ENCODE peak calls at places on chromosomes 2 and 18, in four cellular contexts. One of them, this sample, is unnamed.

GRCh38 chr2:1707771-1708351 is 36.5 kb downstream of the PXDN start:
- DNase-seq in fibroblast of lung: peak; percentile 90
- DNase-seq in psoas muscle: peak; percentile 78
- DNase-seq in testis: peak; percentile 72
- DNase-seq in this sample: peak; percentile 85

GRCh38 chr2:68434981-68435380 is 32.1 kb downstream of the FBXO48 start:
- DNase-seq in fibroblast of lung: no peak
- DNase-seq in psoas muscle: no peak
- DNase-seq in testis: no peak
- DNase-seq in this sample: no peak

GRCh38 chr2:234444888-234445287 is 52.0 kb downstream of the ARL4C start:
- DNase-seq in fibroblast of lung: peak; percentile 94
- DNase-seq in psoas muscle: no peak
- DNase-seq in testis: no peak
- DNase-seq in this sample: peak; percentile 24

GRCh38 chr2:25872134-25872533 is 6.2 kb downstream of the ASXL2 start:
- DNase-seq in fibroblast of lung: no peak
- DNase-seq in psoas muscle: no peak
- DNase-seq in testis: no peak
- DNase-seq in this sample: no peak

GRCh38 chr2:123762221-123762620 is 262.9 kb upstream of the CNTNAP5 start:
- DNase-seq in fibroblast of lung: no peak
- DNase-seq in psoas muscle: no peak
- DNase-seq in testis: no peak
- DNase-seq in this sample: no peak

GRCh38 chr2:72538486-72538885 is 287.3 kb downstream of the EXOC6B start:
- DNase-seq in fibroblast of lung: no peak
- DNase-seq in psoas muscle: no peak
- DNase-seq in testis: no peak
- DNase-seq in this sample: no peak

GRCh38 chr2:208722737-208723136 is 316.1 kb downstream of the PTH2R start:
- DNase-seq in fibroblast of lung: no peak
- DNase-seq in psoas muscle: no peak
- DNase-seq in testis: no peak
- DNase-seq in this sample: no peak

GRCh38 chr2:153667475-153667874 is 188.9 kb upstream of the RPRM start:
- DNase-seq in fibroblast of lung: no peak
- DNase-seq in psoas muscle: no peak
- DNase-seq in testis: no peak
- DNase-seq in this sample: no peak

GRCh38 chr2:74471332-74472065 is 981 bp downstream of the MRPL53 start:
- DNase-seq in fibroblast of lung: no peak
- DNase-seq in psoas muscle: no peak
- DNase-seq in testis: no peak
- DNase-seq in this sample: no peak

GRCh38 chr2:27008678-27009077 is 24.1 kb upstream of the TMEM214 start:
- DNase-seq in fibroblast of lung: no peak
- DNase-seq in psoas muscle: no peak
- DNase-seq in testis: no peak
- DNase-seq in this sample: no peak

GRCh38 chr2:215878476-215879063 is 134.8 kb downstream of the MREG start:
- DNase-seq in fibroblast of lung: peak; percentile 45
- DNase-seq in psoas muscle: no peak
- DNase-seq in testis: no peak
- DNase-seq in this sample: no peak

DNA sequence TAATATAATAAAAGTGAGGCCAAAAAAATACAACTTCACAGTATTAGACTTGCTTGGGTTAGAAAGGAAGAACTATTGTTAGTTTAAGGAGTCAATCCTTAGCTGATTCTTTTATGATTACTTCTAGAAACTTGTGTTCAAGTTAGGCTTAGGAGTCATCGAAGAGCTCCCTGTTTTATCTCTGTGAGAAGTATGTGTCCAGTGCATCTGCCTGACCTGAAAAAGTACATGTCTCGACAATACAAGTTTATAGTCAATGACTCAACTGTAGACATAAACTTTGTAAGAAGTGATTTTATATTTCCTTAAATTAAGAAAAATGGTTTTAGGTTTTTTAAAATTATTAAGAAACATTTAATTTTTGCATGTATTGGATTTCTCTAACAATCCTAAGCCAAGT is 571.2 kb downstream of the ZEB2 start:
- DNase-seq in fibroblast of lung: no peak
- DNase-seq in psoas muscle: no peak
- DNase-seq in testis: no peak
- DNase-seq in this sample: no peak
- TF ChIP-seq CTCF in fibroblast of lung: no peak
- TF ChIP-seq CTCF in psoas muscle: no peak
- TF ChIP-seq CTCF in testis: no peak
- TF ChIP-seq CTCF in this sample: no peak

GRCh38 chr2:96148410-96149217 is 3.4 kb upstream of the DUSP2 start:
- DNase-seq in fibroblast of lung: peak; percentile 90
- DNase-seq in psoas muscle: peak; percentile 78
- DNase-seq in testis: peak; percentile 76
- DNase-seq in this sample: peak; percentile 40
- H3K4me1 ChIP-seq in fibroblast of lung: peaks cover 4% of the 10 kb centered on the region
- H3K4me1 ChIP-seq in psoas muscle: peaks cover 11% of the 10 kb centered on the region
- H3K4me1 ChIP-seq in testis: peaks cover 33% of the 10 kb centered on the region
- H3K4me1 ChIP-seq in this sample: peaks cover 46% of the 10 kb centered on the region

DNA sequence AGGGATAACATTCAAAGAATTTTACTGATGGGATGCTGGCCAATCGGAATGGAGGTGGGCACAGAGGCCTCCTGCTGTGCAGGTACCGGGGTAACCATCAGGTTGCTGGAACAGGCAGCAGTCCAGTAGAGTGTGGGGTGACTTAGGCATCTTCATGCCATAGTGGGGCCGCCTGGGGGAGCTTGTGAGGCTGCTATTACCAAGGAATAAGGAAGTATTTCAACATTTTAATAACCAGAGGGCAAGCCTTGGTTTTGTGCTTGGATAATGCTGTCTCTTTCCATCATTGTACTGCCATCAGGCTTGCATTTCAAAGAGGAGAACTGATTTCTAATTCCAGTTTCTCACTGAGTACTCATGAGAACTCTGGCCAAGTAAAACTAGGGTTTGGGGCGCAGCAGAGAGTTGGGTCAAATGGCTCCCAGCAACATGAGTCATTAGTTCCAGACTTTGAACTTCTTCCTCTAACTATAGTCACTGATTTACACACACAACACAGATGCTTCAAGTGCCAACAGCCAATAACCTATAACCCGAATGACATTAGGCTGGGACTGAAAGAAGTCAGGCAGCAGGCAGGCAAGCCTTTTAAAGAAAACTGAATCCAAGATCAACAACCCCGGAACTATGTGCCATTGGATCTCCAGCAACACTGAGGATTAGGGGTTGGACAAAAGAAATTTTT is 56.1 kb upstream of the FHL2 start:
- DNase-seq in fibroblast of lung: peak; percentile 87
- DNase-seq in psoas muscle: no peak
- DNase-seq in testis: peak; percentile 50
- DNase-seq in this sample: no peak
- TF ChIP-seq CTCF in fibroblast of lung: peak; percentile 33
- TF ChIP-seq CTCF in psoas muscle: no peak
- TF ChIP-seq CTCF in testis: peak; percentile 13
- TF ChIP-seq CTCF in this sample: peak; percentile 26

GRCh38 chr2:171327043-171327496 is 106.7 kb downstream of the METTL8 start:
- DNase-seq in fibroblast of lung: peak; percentile 46
- DNase-seq in psoas muscle: no peak
- DNase-seq in testis: no peak
- DNase-seq in this sample: no peak

GRCh38 chr2:171320731-171321130 is 113.1 kb downstream of the METTL8 start:
- DNase-seq in fibroblast of lung: no peak
- DNase-seq in psoas muscle: no peak
- DNase-seq in testis: no peak
- DNase-seq in this sample: no peak

GRCh38 chr2:171320208-171320621 is 113.6 kb downstream of the METTL8 start:
- DNase-seq in fibroblast of lung: no peak
- DNase-seq in psoas muscle: no peak
- DNase-seq in testis: no peak
- DNase-seq in this sample: no peak

GRCh38 chr2:171325886-171326585 is 107.8 kb downstream of the METTL8 start:
- DNase-seq in fibroblast of lung: no peak
- DNase-seq in psoas muscle: no peak
- DNase-seq in testis: no peak
- DNase-seq in this sample: no peak

GRCh38 chr2:171323971-171324528 is 109.7 kb downstream of the METTL8 start:
- DNase-seq in fibroblast of lung: no peak
- DNase-seq in psoas muscle: no peak
- DNase-seq in testis: no peak
- DNase-seq in this sample: no peak
- H3K4me1 ChIP-seq in fibroblast of lung: no peaks in the 10 kb centered on the region
- H3K4me1 ChIP-seq in psoas muscle: no peaks in the 10 kb centered on the region
- H3K4me1 ChIP-seq in testis: peaks cover 2% of the 10 kb centered on the region
- H3K4me1 ChIP-seq in this sample: peaks cover 5% of the 10 kb centered on the region

DNA sequence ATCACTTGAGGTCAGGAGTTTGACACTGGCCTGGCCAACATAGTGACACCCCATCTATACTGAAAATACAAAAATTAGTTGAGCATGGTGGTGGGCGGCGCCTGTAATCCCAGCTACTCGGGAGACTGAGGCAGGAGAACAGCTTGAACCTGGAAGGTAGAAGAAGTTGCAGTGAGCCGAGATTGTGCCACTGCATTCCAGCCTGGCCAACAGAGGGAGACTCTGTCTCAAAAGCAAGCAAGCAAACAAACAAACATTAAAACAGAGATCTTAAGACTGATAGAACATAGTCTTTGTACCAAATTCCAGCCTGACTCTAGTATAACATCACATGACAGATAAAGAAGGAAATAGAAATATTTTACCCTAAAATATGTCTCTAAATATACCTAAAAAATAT is 168.1 kb downstream of the PTPRM start:
- DNase-seq in fibroblast of lung: no peak
- DNase-seq in psoas muscle: no peak
- DNase-seq in testis: no peak
- DNase-seq in this sample: no peak
- TF ChIP-seq CTCF in fibroblast of lung: no peak
- TF ChIP-seq CTCF in psoas muscle: peak; percentile 45
- TF ChIP-seq CTCF in testis: no peak
- TF ChIP-seq CTCF in this sample: peak; percentile 59

GRCh38 chr2:226118471-226119429 is 680.9 kb downstream of the IRS1 start:
- DNase-seq in fibroblast of lung: peak; percentile 99
- DNase-seq in psoas muscle: peak; percentile 32
- DNase-seq in testis: peak; percentile 19
- DNase-seq in this sample: no peak

GRCh38 chr2:226115102-226115831 is 684.4 kb downstream of the IRS1 start:
- DNase-seq in fibroblast of lung: peak; percentile 97
- DNase-seq in psoas muscle: no peak
- DNase-seq in testis: no peak
- DNase-seq in this sample: no peak

GRCh38 chr2:226116346-226116745 is 683.3 kb downstream of the IRS1 start:
- DNase-seq in fibroblast of lung: no peak
- DNase-seq in psoas muscle: no peak
- DNase-seq in testis: no peak
- DNase-seq in this sample: no peak

GRCh38 chr2:226115832-226116200 is 683.8 kb downstream of the IRS1 start:
- DNase-seq in fibroblast of lung: no peak
- DNase-seq in psoas muscle: no peak
- DNase-seq in testis: no peak
- DNase-seq in this sample: no peak

GRCh38 chr2:226117506-226118065 is 682.0 kb downstream of the IRS1 start:
- DNase-seq in fibroblast of lung: peak; percentile 36
- DNase-seq in psoas muscle: no peak
- DNase-seq in testis: no peak
- DNase-seq in this sample: no peak
- H3K4me1 ChIP-seq in fibroblast of lung: peaks cover 23% of the 10 kb centered on the region
- H3K4me1 ChIP-seq in psoas muscle: peaks cover 16% of the 10 kb centered on the region
- H3K4me1 ChIP-seq in testis: no peaks in the 10 kb centered on the region
- H3K4me1 ChIP-seq in this sample: peaks cover 11% of the 10 kb centered on the region

GRCh38 chr18:54224379-54225014 is at the start of gene MBD2:
- DNase-seq in fibroblast of lung: peak; percentile 94
- DNase-seq in psoas muscle: peak; percentile 97
- DNase-seq in testis: peak; percentile 97
- DNase-seq in this sample: peak; percentile 96

GRCh38 chr18:54223568-54224241 is 764 bp downstream of the MBD2 start:
- DNase-seq in fibroblast of lung: peak; percentile 92
- DNase-seq in psoas muscle: peak; percentile 66
- DNase-seq in testis: peak; percentile 79
- DNase-seq in this sample: peak; percentile 36

GRCh38 chr18:54218299-54218698 is 6.2 kb downstream of the MBD2 start:
- DNase-seq in fibroblast of lung: no peak
- DNase-seq in psoas muscle: no peak
- DNase-seq in testis: no peak
- DNase-seq in this sample: no peak

GRCh38 chr18:54220406-54220805 is 4.1 kb downstream of the MBD2 start:
- DNase-seq in fibroblast of lung: no peak
- DNase-seq in psoas muscle: no peak
- DNase-seq in testis: no peak
- DNase-seq in this sample: no peak

DNA sequence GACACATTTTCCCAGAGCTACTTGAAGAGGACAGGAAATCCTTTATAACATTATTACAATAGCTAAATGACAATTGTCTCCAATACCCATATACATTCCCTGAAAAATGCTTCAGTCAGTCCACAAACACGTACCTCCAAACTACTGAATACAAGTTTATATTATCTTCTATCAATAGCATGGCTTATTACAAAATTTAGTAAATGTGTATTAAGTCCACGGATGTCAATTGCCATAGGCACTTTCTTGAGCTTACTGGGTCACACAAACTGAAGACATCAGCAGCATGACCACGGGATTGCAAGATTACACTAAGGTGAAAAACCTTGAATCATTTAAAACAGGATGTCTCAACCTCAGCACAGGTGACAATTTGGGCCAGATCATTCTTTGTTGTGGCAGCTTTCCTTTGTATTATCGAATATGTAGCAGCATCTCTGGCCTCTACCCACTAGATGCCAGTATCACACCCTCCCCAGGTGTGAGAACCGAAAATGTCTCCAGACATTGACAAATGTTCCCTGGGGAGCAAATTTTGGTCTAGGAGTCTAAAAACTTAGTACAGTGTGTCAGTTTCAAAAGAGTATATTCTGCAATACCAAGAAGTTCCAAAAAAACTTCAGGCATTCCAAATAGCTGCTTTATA is 1.4 kb downstream of the MBD2 start:
- DNase-seq in fibroblast of lung: no peak
- DNase-seq in psoas muscle: no peak
- DNase-seq in testis: no peak
- DNase-seq in this sample: no peak
- TF ChIP-seq CTCF in fibroblast of lung: no peak
- TF ChIP-seq CTCF in psoas muscle: no peak
- TF ChIP-seq CTCF in testis: peak; percentile 18
- TF ChIP-seq CTCF in this sample: no peak

This sample was measured in left ventricle myocardium inferior.